ENCODE peak calls at places on chromosomes 16 and 17, in seven cellular contexts. J is left ventricle myocardium superior; E is lung microvascular endothelial cell; O is lower lobe of right lung; R is AG20443; I is stimulated activated CD4-positive, alpha-beta T cell treated with anti-CD3 and anti-CD28 coated beads, Interleukin-2, amount 100 ng/mL, for 24 hours; X is NCI-H1092 treated with DMSO at 0.1 percent for 48 hours. F is an unnamed sample.

GRCh38 chr16:23155445-23156049 is 6.3 kb upstream of the USP31 start:
- DNase-seq in I (no peak), O (no peak), E (no peak), R (no peak), X (no peak), J (peak), F (no peak)

GRCh38 chr16:48383877-48384304 is 1.3 kb downstream of the SIAH1 start:
- DNase-seq in J (no peak), E (peak), R (no peak), O (no peak), I (peak), X (peak), F (no peak)

GRCh38 chr16:89366561-89367537 is 123.5 kb downstream of the ANKRD11 start:
- DNase-seq in I (no peak), E (no peak), R (no peak), X (no peak), J (no peak), O (no peak), F (no peak)

GRCh38 chr16:68760671-68761275 is 23.7 kb downstream of the CDH1 start:
- DNase-seq in X (no peak), E (no peak), I (peak), J (no peak), O (no peak), R (peak), F (peak)

GRCh38 chr17:31099051-31099450 is 4.3 kb downstream of the NF1 start:
- DNase-seq in R (no peak), X (no peak), J (no peak), O (no peak), I (no peak), E (no peak), F (no peak)

GRCh38 chr16:3235856-3236669 is 1.1 kb upstream of the ZNF200 start:
- DNase-seq in J (peak), E (no peak), R (no peak), X (no peak), I (peak), O (peak), F (peak)

GRCh38 chr16:8946544-8946943 is 17.2 kb downstream of the USP7 start:
- DNase-seq in R (no peak), E (no peak), I (no peak), X (no peak), O (no peak), J (no peak), F (no peak)

GRCh38 chr16:57038151-57038550 is 48.8 kb downstream of the NLRC5 start:
- DNase-seq in J (no peak), I (no peak), O (no peak), E (no peak), R (no peak), X (no peak), F (no peak)

GRCh38 chr16:84607694-84608093 is 10.2 kb downstream of the COTL1 start:
- DNase-seq in E (no peak), O (no peak), J (no peak), I (no peak), X (no peak), R (no peak), F (no peak)

GRCh38 chr16:20203277-20203676 is 124.0 kb downstream of the GP2 start:
- DNase-seq in J (no peak), O (no peak), E (no peak), R (no peak), I (no peak), X (no peak), F (no peak)

GRCh38 chr16:57341441-57342303 is 16.9 kb upstream of the CCL22 start:
- DNase-seq in R (peak), O (no peak), E (no peak), J (no peak), X (no peak), I (no peak), F (no peak)

GRCh38 chr16:81405702-81406113 is 38.9 kb upstream of the CMIP start:
- DNase-seq in O (no peak), I (no peak), X (no peak), J (no peak), R (peak), E (peak), F (no peak)

GRCh38 chr16:35195173-35195863 is 1735.9 kb downstream of the TP53TG3F start:
- DNase-seq in X (no peak), O (peak), J (no peak), R (no peak), I (no peak), E (no peak), F (no peak)

GRCh38 chr16:57866529-57866918 is 64.2 kb upstream of the KIFC3 start:
- DNase-seq in J (no peak), I (no peak), E (no peak), R (no peak), O (no peak), X (no peak), F (no peak)

GRCh38 chr16:10097273-10097672 is 85.0 kb downstream of the GRIN2A start:
- DNase-seq in R (no peak), E (no peak), O (no peak), J (no peak), X (no peak), I (no peak), F (no peak)

GRCh38 chr17:75317671-75318070 is 28.4 kb upstream of the SLC25A19 start:
- DNase-seq in O (no peak), E (no peak), J (peak), R (no peak), I (no peak), X (no peak), F (no peak)

GRCh38 chr16:66515543-66516171 is 34.3 kb downstream of the TK2 start:
- DNase-seq in E (peak), J (peak), R (peak), X (no peak), I (no peak), O (no peak), F (no peak)

GRCh38 chr16:11114366-11115164 is 141.4 kb downstream of the SOCS1 start:
- DNase-seq in O (no peak), J (no peak), I (no peak), E (no peak), X (no peak), R (no peak), F (peak)

GRCh38 chr17:40021471-40021961 is 6.3 kb downstream of the CSF3 start:
- DNase-seq in J (peak), R (peak), E (peak), I (no peak), X (no peak), O (no peak), F (no peak)

GRCh38 chr16:20676268-20676828 is 21.1 kb downstream of the ACSM1 start:
- DNase-seq in E (peak), X (peak), O (no peak), R (no peak), I (no peak), J (no peak), F (no peak)

GRCh38 chr17:20086416-20087074 is 77.4 kb downstream of the SPECC1 start:
- DNase-seq in X (no peak), E (no peak), I (no peak), R (no peak), O (no peak), J (no peak), F (no peak)

GRCh38 chr17:47844814-47845453 is 3.9 kb upstream of the SCRN2 start:
- DNase-seq in J (no peak), X (no peak), O (no peak), I (no peak), E (no peak), R (peak), F (no peak)

GRCh38 chr16:89117975-89118289 is 24.3 kb downstream of the ACSF3 start:
- DNase-seq in X (no peak), R (no peak), E (no peak), I (no peak), J (peak), O (peak), F (no peak)

GRCh38 chr16:88349903-88350900 is 32.6 kb upstream of the ZNF469 start:
- DNase-seq in E (no peak), O (peak), R (no peak), I (no peak), J (peak), X (no peak), F (no peak)

GRCh38 chr17:12118617-12119016 is 97.9 kb downstream of the MAP2K4 start:
- DNase-seq in I (no peak), J (no peak), X (no peak), R (no peak), O (no peak), E (no peak), F (no peak)

GRCh38 chr16:78321611-78322010 is 222.2 kb downstream of the WWOX start:
- DNase-seq in J (no peak), E (no peak), X (peak), R (no peak), I (no peak), O (no peak), F (no peak)

GRCh38 chr16:66378739-66379570 is 12.5 kb downstream of the CDH5 start:
- DNase-seq in E (no peak), X (no peak), R (no peak), J (no peak), I (no peak), O (no peak), F (no peak)

GRCh38 chr17:75645889-75646625 is 12.8 kb downstream of the SMIM5 start:
- DNase-seq in R (no peak), X (no peak), E (peak), J (no peak), I (no peak), O (peak), F (peak)

GRCh38 chr16:14036869-14037268 is 34.2 kb upstream of the MRTFB start:
- DNase-seq in E (no peak), O (no peak), R (no peak), X (no peak), J (no peak), I (no peak), F (no peak)